ENCODE peak calls at places on chromosomes 16 and 17, in six cellular contexts. C is left lung; I is GM20000; W is stimulated activated CD4-positive, alpha-beta T cell treated with anti-CD3 and anti-CD28 coated beads, Interleukin-2, amount 100 ng/mL, for 48 hours; A is fibroblast of mammary gland; Y is NCI-H1092. G is an unnamed sample.

GRCh38 chr17:54967621-54968258 is 714 bp downstream of the COX11 start:
- DNase-seq in C (no peak), I (peak; percentile 32), W (no peak), A (peak; percentile 66), Y (no peak), G (no peak)

GRCh38 chr17:9971991-9972390 is 66.9 kb upstream of the RCVRN start:
- DNase-seq in C (no peak), I (no peak), W (no peak), A (peak; percentile 33), Y (no peak), G (peak; percentile 70)

GRCh38 chr16:28520672-28521071 is 14.0 kb upstream of the IL27 start:
- DNase-seq in C (no peak), I (no peak), W (no peak), A (no peak), Y (no peak), G (no peak)

GRCh38 chr16:30997000-30997886 is 12.2 kb downstream of the HSD3B7 start:
- DNase-seq in C (peak; percentile 87), I (peak; percentile 100), W (peak; percentile 86), A (peak; percentile 75), Y (no peak), G (peak; percentile 85)

GRCh38 chr17:43615330-43615729 is 46.4 kb downstream of the MEOX1 start:
- DNase-seq in C (no peak), I (no peak), W (no peak), A (peak; percentile 69), Y (no peak), G (no peak)

GRCh38 chr17:70081885-70082284 is 6.9 kb downstream of the KCNJ16 start:
- DNase-seq in C (no peak), I (no peak), W (no peak), A (peak; percentile 16), Y (no peak), G (no peak)

GRCh38 chr17:75535119-75535537 is 9.6 kb downstream of the LLGL2 start:
- DNase-seq in C (no peak), I (peak; percentile 65), W (peak; percentile 49), A (no peak), Y (no peak), G (no peak)

GRCh38 chr16:27237229-27238015 is 31.1 kb downstream of the NSMCE1 start:
- DNase-seq in C (peak; percentile 53), I (peak; percentile 72), W (peak; percentile 72), A (no peak), Y (no peak), G (no peak)

GRCh38 chr17:57665696-57666095 is 79.4 kb downstream of the CCDC182 start:
- DNase-seq in C (no peak), I (no peak), W (no peak), A (no peak), Y (no peak), G (peak; percentile 39)

GRCh38 chr16:4511441-4512082 is 27.0 kb downstream of the CDIP1 start:
- DNase-seq in C (no peak), I (no peak), W (no peak), A (peak; percentile 31), Y (peak; percentile 18), G (no peak)

GRCh38 chr17:30218689-30219266 is 16.7 kb downstream of the SLC6A4 start:
- DNase-seq in C (no peak), I (peak; percentile 52), W (no peak), A (no peak), Y (no peak), G (no peak)

GRCh38 chr17:57662021-57662420 is 83.1 kb downstream of the CCDC182 start:
- DNase-seq in C (no peak), I (no peak), W (no peak), A (no peak), Y (peak; percentile 17), G (no peak)

GRCh38 chr16:84879569-84880487 is 60.0 kb downstream of the CRISPLD2 start:
- DNase-seq in C (no peak), I (no peak), W (no peak), A (no peak), Y (no peak), G (no peak)

GRCh38 chr17:72408641-72409040 is 287.8 kb downstream of the SOX9 start:
- DNase-seq in C (no peak), I (no peak), W (no peak), A (no peak), Y (no peak), G (no peak)

GRCh38 chr17:76076765-76077581 is 2.0 kb upstream of the ZACN start:
- DNase-seq in C (no peak), I (peak; percentile 50), W (no peak), A (peak; percentile 23), Y (no peak), G (no peak)

GRCh38 chr16:83967838-83968482 is at the start of gene NECAB2:
- DNase-seq in C (no peak), I (peak; percentile 91), W (peak; percentile 27), A (peak; percentile 12), Y (peak; percentile 22), G (no peak)

GRCh38 chr17:17141860-17142552 is 64.1 kb downstream of the PLD6 start:
- DNase-seq in C (no peak), I (peak; percentile 53), W (peak; percentile 49), A (peak; percentile 65), Y (no peak), G (no peak)

GRCh38 chr16:10949424-10949970 is 5.1 kb downstream of the CLEC16A start:
- DNase-seq in C (peak; percentile 61), I (peak; percentile 53), W (no peak), A (peak; percentile 34), Y (no peak), G (no peak)

GRCh38 chr17:35341465-35341992 is 31.9 kb downstream of the SLFN11 start:
- DNase-seq in C (peak; percentile 37), I (peak; percentile 32), W (no peak), A (no peak), Y (no peak), G (no peak)

GRCh38 chr16:88451586-88452484 is 1.2 kb upstream of the ZFPM1 start:
- DNase-seq in C (no peak), I (no peak), W (peak; percentile 9), A (no peak), Y (no peak), G (no peak)

GRCh38 chr16:49799172-49799571 is 56.7 kb downstream of the ZNF423 start:
- DNase-seq in C (no peak), I (no peak), W (no peak), A (no peak), Y (no peak), G (no peak)

GRCh38 chr16:74438492-74438979 is 17.3 kb upstream of the CLEC18B start:
- DNase-seq in C (no peak), I (no peak), W (no peak), A (no peak), Y (no peak), G (no peak)

GRCh38 chr17:10666921-10667320 is 9.8 kb upstream of the MYH3 start:
- DNase-seq in C (no peak), I (no peak), W (no peak), A (peak; percentile 21), Y (no peak), G (no peak)

GRCh38 chr16:15810949-15811348 is 45.9 kb downstream of the MYH11 start:
- DNase-seq in C (no peak), I (no peak), W (no peak), A (no peak), Y (no peak), G (no peak)

GRCh38 chr16:67158637-67159600 is 790 bp downstream of the TRADD start:
- DNase-seq in C (no peak), I (peak; percentile 88), W (peak; percentile 73), A (no peak), Y (no peak), G (peak; percentile 70)

GRCh38 chr17:72810991-72811508 is 281.4 kb downstream of the SLC39A11 start:
- DNase-seq in C (no peak), I (no peak), W (no peak), A (no peak), Y (no peak), G (no peak)

GRCh38 chr16:56909484-56910113 is 22.3 kb upstream of the HERPUD1 start:
- DNase-seq in C (no peak), I (no peak), W (no peak), A (no peak), Y (no peak), G (no peak)

GRCh38 chr17:56244268-56244890 is 91.1 kb downstream of the ANKFN1 start:
- DNase-seq in C (no peak), I (no peak), W (no peak), A (no peak), Y (no peak), G (no peak)

GRCh38 chr17:2041561-2042354 is at the start of gene OVCA2:
- DNase-seq in C (peak; percentile 96), I (peak; percentile 99), W (peak; percentile 96), A (peak; percentile 91), Y (peak; percentile 90), G (peak; percentile 93)

GRCh38 chr17:35011671-35012216 is 31.4 kb downstream of the LIG3 start:
- DNase-seq in C (no peak), I (no peak), W (no peak), A (no peak), Y (no peak), G (no peak)

GRCh38 chr17:35978346-35978745 is 3.0 kb downstream of the CCL16 start:
- DNase-seq in C (no peak), I (no peak), W (no peak), A (no peak), Y (no peak), G (no peak)

GRCh38 chr16:57653936-57654335 is 14.2 kb upstream of the ADGRG3 start:
- DNase-seq in C (no peak), I (no peak), W (no peak), A (no peak), Y (no peak), G (no peak)

GRCh38 chr17:61201211-61201610 is 198.4 kb upstream of the TBX2 start:
- DNase-seq in C (no peak), I (no peak), W (no peak), A (peak; percentile 97), Y (no peak), G (no peak)

GRCh38 chr17:60134396-60135159 is 15.2 kb upstream of the CA4 start:
- DNase-seq in C (no peak), I (no peak), W (no peak), A (peak; percentile 56), Y (no peak), G (peak; percentile 21)

GRCh38 chr16:55555436-55555835 is 11.0 kb upstream of the CAPNS2 start:
- DNase-seq in C (no peak), I (no peak), W (no peak), A (peak; percentile 20), Y (no peak), G (no peak)

GRCh38 chr17:58413684-58414083 is 3.6 kb downstream of the RNF43 start:
- DNase-seq in C (no peak), I (no peak), W (no peak), A (no peak), Y (no peak), G (no peak)

GRCh38 chr17:79793924-79794304 is 3.0 kb downstream of the CBX8 start:
- DNase-seq in C (no peak), I (no peak), W (no peak), A (no peak), Y (no peak), G (no peak)

GRCh38 chr16:7590934-7591333 is 258.3 kb downstream of the RBFOX1 start:
- DNase-seq in C (no peak), I (no peak), W (no peak), A (no peak), Y (no peak), G (no peak)

G was measured in RWPE2.